ENCODE peak calls at places on chromosome 6, in seven cellular contexts. One of them, this sample, is unnamed.

GRCh38 chr6:26044140-26045045 is 42.8 kb upstream of the HFE start:
- DNase-seq in left ventricle myocardium inferior: peak; percentile 44
- DNase-seq in ovary: peak; percentile 76
- DNase-seq in breast epithelium: no peak
- DNase-seq in lung: no peak
- DNase-seq in right atrium auricular region: peak; percentile 86
- DNase-seq in transverse colon: peak; percentile 51
- DNase-seq in this sample: no peak

GRCh38 chr6:139970591-139970991 is 596.1 kb upstream of the CITED2 start:
- DNase-seq in left ventricle myocardium inferior: no peak
- DNase-seq in ovary: no peak
- DNase-seq in breast epithelium: no peak
- DNase-seq in lung: no peak
- DNase-seq in right atrium auricular region: no peak
- DNase-seq in transverse colon: no peak
- DNase-seq in this sample: no peak

GRCh38 chr6:169978615-169979161 is 227.3 kb downstream of the ERMARD start:
- DNase-seq in left ventricle myocardium inferior: no peak
- DNase-seq in ovary: no peak
- DNase-seq in breast epithelium: peak; percentile 49
- DNase-seq in lung: no peak
- DNase-seq in right atrium auricular region: no peak
- DNase-seq in transverse colon: no peak
- DNase-seq in this sample: peak; percentile 84

GRCh38 chr6:17820055-17820454 is 113.3 kb upstream of the NUP153 start:
- DNase-seq in left ventricle myocardium inferior: no peak
- DNase-seq in ovary: no peak
- DNase-seq in breast epithelium: no peak
- DNase-seq in lung: no peak
- DNase-seq in right atrium auricular region: no peak
- DNase-seq in transverse colon: no peak
- DNase-seq in this sample: no peak

GRCh38 chr6:141464490-141464889 is 668.2 kb upstream of the GJE1 start:
- DNase-seq in left ventricle myocardium inferior: no peak
- DNase-seq in ovary: no peak
- DNase-seq in breast epithelium: no peak
- DNase-seq in lung: no peak
- DNase-seq in right atrium auricular region: no peak
- DNase-seq in transverse colon: no peak
- DNase-seq in this sample: no peak

GRCh38 chr6:53986165-53986720 is 125.0 kb upstream of the MLIP start:
- DNase-seq in left ventricle myocardium inferior: peak; percentile 19
- DNase-seq in ovary: no peak
- DNase-seq in breast epithelium: no peak
- DNase-seq in lung: no peak
- DNase-seq in right atrium auricular region: no peak
- DNase-seq in transverse colon: peak; percentile 53
- DNase-seq in this sample: no peak

GRCh38 chr6:20024979-20025378 is 187.3 kb downstream of the MBOAT1 start:
- DNase-seq in left ventricle myocardium inferior: no peak
- DNase-seq in ovary: no peak
- DNase-seq in breast epithelium: no peak
- DNase-seq in lung: no peak
- DNase-seq in right atrium auricular region: no peak
- DNase-seq in transverse colon: no peak
- DNase-seq in this sample: no peak

GRCh38 chr6:37585937-37586336 is 86.2 kb upstream of the CCDC167 start:
- DNase-seq in left ventricle myocardium inferior: no peak
- DNase-seq in ovary: no peak
- DNase-seq in breast epithelium: no peak
- DNase-seq in lung: no peak
- DNase-seq in right atrium auricular region: no peak
- DNase-seq in transverse colon: no peak
- DNase-seq in this sample: no peak

GRCh38 chr6:89483111-89483720 is 50.3 kb downstream of the ANKRD6 start:
- DNase-seq in left ventricle myocardium inferior: peak; percentile 36
- DNase-seq in ovary: no peak
- DNase-seq in breast epithelium: no peak
- DNase-seq in lung: peak; percentile 34
- DNase-seq in right atrium auricular region: peak; percentile 61
- DNase-seq in transverse colon: no peak
- DNase-seq in this sample: no peak

GRCh38 chr6:32439708-32440214 is at the start of gene HLA-DRA:
- DNase-seq in left ventricle myocardium inferior: no peak
- DNase-seq in ovary: no peak
- DNase-seq in breast epithelium: no peak
- DNase-seq in lung: peak; percentile 62
- DNase-seq in right atrium auricular region: no peak
- DNase-seq in transverse colon: no peak
- DNase-seq in this sample: no peak

GRCh38 chr6:151962246-151962846 is 154.9 kb downstream of the ESR1 start:
- DNase-seq in left ventricle myocardium inferior: no peak
- DNase-seq in ovary: no peak
- DNase-seq in breast epithelium: no peak
- DNase-seq in lung: no peak
- DNase-seq in right atrium auricular region: no peak
- DNase-seq in transverse colon: no peak
- DNase-seq in this sample: no peak

GRCh38 chr6:130680118-130680517 is 147.1 kb upstream of the SMLR1 start:
- DNase-seq in left ventricle myocardium inferior: no peak
- DNase-seq in ovary: no peak
- DNase-seq in breast epithelium: no peak
- DNase-seq in lung: no peak
- DNase-seq in right atrium auricular region: no peak
- DNase-seq in transverse colon: no peak
- DNase-seq in this sample: no peak

GRCh38 chr6:4055420-4056041 is 23.4 kb downstream of the FAM217A start:
- DNase-seq in left ventricle myocardium inferior: no peak
- DNase-seq in ovary: no peak
- DNase-seq in breast epithelium: no peak
- DNase-seq in lung: no peak
- DNase-seq in right atrium auricular region: no peak
- DNase-seq in transverse colon: peak; percentile 28
- DNase-seq in this sample: no peak

GRCh38 chr6:69584536-69584912 is 212.3 kb downstream of the LMBRD1 start:
- DNase-seq in left ventricle myocardium inferior: no peak
- DNase-seq in ovary: no peak
- DNase-seq in breast epithelium: no peak
- DNase-seq in lung: no peak
- DNase-seq in right atrium auricular region: no peak
- DNase-seq in transverse colon: no peak
- DNase-seq in this sample: no peak

GRCh38 chr6:15036690-15037245 is 209.1 kb upstream of the JARID2 start:
- DNase-seq in left ventricle myocardium inferior: peak; percentile 85
- DNase-seq in ovary: no peak
- DNase-seq in breast epithelium: no peak
- DNase-seq in lung: no peak
- DNase-seq in right atrium auricular region: peak; percentile 76
- DNase-seq in transverse colon: peak; percentile 30
- DNase-seq in this sample: no peak

GRCh38 chr6:53300656-53301551 is 47.8 kb downstream of the ELOVL5 start:
- DNase-seq in left ventricle myocardium inferior: peak; percentile 24
- DNase-seq in ovary: no peak
- DNase-seq in breast epithelium: no peak
- DNase-seq in lung: peak; percentile 38
- DNase-seq in right atrium auricular region: no peak
- DNase-seq in transverse colon: no peak
- DNase-seq in this sample: no peak

GRCh38 chr6:80174931-80175572 is 68.6 kb downstream of the BCKDHB start:
- DNase-seq in left ventricle myocardium inferior: no peak
- DNase-seq in ovary: no peak
- DNase-seq in breast epithelium: no peak
- DNase-seq in lung: no peak
- DNase-seq in right atrium auricular region: no peak
- DNase-seq in transverse colon: no peak
- DNase-seq in this sample: no peak

DNA sequence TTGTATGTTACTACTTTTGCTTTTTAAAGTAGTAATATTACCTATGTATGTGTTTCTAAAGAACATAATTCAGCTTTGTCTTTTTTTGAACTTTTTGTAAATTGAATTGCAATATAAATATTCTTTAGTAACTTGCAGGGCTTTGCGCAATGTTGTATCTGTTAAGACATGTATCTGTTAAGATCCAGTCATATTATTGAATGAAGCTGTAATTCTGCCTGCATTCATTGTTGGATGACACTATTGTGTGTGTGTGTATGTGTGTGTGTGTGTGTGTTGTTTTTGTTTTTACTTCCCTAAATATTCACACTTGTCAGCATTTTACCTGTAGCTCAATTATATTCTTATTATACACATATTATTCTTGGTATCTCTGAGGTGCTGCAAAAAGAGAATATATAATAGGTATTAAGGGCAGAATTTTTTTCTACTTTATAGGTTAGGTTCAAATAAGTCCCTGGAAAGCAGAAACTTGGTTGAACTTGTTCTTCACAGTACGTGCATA is 164.0 kb downstream of the MEI4 start:
- DNase-seq in left ventricle myocardium inferior: no peak
- DNase-seq in ovary: no peak
- DNase-seq in breast epithelium: no peak
- DNase-seq in lung: no peak
- DNase-seq in right atrium auricular region: no peak
- DNase-seq in transverse colon: no peak
- DNase-seq in this sample: no peak
- H3K4me1 ChIP-seq in left ventricle myocardium inferior: no peaks in the 10 kb centered on the region
- H3K4me1 ChIP-seq in ovary: no peaks in the 10 kb centered on the region
- H3K4me1 ChIP-seq in breast epithelium: no peaks in the 10 kb centered on the region
- H3K4me1 ChIP-seq in lung: no peaks in the 10 kb centered on the region
- H3K4me1 ChIP-seq in right atrium auricular region: no peaks in the 10 kb centered on the region
- H3K4me1 ChIP-seq in transverse colon: peaks cover 3% of the 10 kb centered on the region
- H3K4me1 ChIP-seq in this sample: no peaks in the 10 kb centered on the region

GRCh38 chr6:71386215-71386614 is 97.6 kb downstream of the OGFRL1 start:
- DNase-seq in left ventricle myocardium inferior: no peak
- DNase-seq in ovary: no peak
- DNase-seq in breast epithelium: no peak
- DNase-seq in lung: no peak
- DNase-seq in right atrium auricular region: no peak
- DNase-seq in transverse colon: no peak
- DNase-seq in this sample: no peak

GRCh38 chr6:71391126-71391525 is 102.5 kb downstream of the OGFRL1 start:
- DNase-seq in left ventricle myocardium inferior: no peak
- DNase-seq in ovary: no peak
- DNase-seq in breast epithelium: no peak
- DNase-seq in lung: no peak
- DNase-seq in right atrium auricular region: no peak
- DNase-seq in transverse colon: no peak
- DNase-seq in this sample: no peak

GRCh38 chr6:71387179-71387578 is 98.6 kb downstream of the OGFRL1 start:
- DNase-seq in left ventricle myocardium inferior: no peak
- DNase-seq in ovary: no peak
- DNase-seq in breast epithelium: no peak
- DNase-seq in lung: no peak
- DNase-seq in right atrium auricular region: no peak
- DNase-seq in transverse colon: no peak
- DNase-seq in this sample: no peak

GRCh38 chr6:71388068-71388744 is 99.6 kb downstream of the OGFRL1 start:
- DNase-seq in left ventricle myocardium inferior: no peak
- DNase-seq in ovary: no peak
- DNase-seq in breast epithelium: no peak
- DNase-seq in lung: no peak
- DNase-seq in right atrium auricular region: no peak
- DNase-seq in transverse colon: no peak
- DNase-seq in this sample: no peak

GRCh38 chr6:71388846-71389543 is 100.4 kb downstream of the OGFRL1 start:
- DNase-seq in left ventricle myocardium inferior: no peak
- DNase-seq in ovary: no peak
- DNase-seq in breast epithelium: no peak
- DNase-seq in lung: no peak
- DNase-seq in right atrium auricular region: no peak
- DNase-seq in transverse colon: no peak
- DNase-seq in this sample: no peak
- H3K4me3 ChIP-seq in left ventricle myocardium inferior: no peak overlapping the region
- H3K4me3 ChIP-seq in ovary: no peak overlapping the region
- H3K4me3 ChIP-seq in breast epithelium: no peak overlapping the region
- H3K4me3 ChIP-seq in lung: no peak overlapping the region
- H3K4me3 ChIP-seq in right atrium auricular region: no peak overlapping the region
- H3K4me3 ChIP-seq in transverse colon: no peak overlapping the region
- H3K4me3 ChIP-seq in this sample: no peak overlapping the region

GRCh38 chr6:121856296-121856695 is 420.9 kb downstream of the GJA1 start:
- DNase-seq in left ventricle myocardium inferior: no peak
- DNase-seq in ovary: no peak
- DNase-seq in breast epithelium: no peak
- DNase-seq in lung: no peak
- DNase-seq in right atrium auricular region: no peak
- DNase-seq in transverse colon: no peak
- DNase-seq in this sample: no peak

GRCh38 chr6:121858976-121859375 is 423.5 kb downstream of the GJA1 start:
- DNase-seq in left ventricle myocardium inferior: no peak
- DNase-seq in ovary: no peak
- DNase-seq in breast epithelium: no peak
- DNase-seq in lung: no peak
- DNase-seq in right atrium auricular region: no peak
- DNase-seq in transverse colon: no peak
- DNase-seq in this sample: no peak

GRCh38 chr6:121857551-121857950 is 422.1 kb downstream of the GJA1 start:
- DNase-seq in left ventricle myocardium inferior: no peak
- DNase-seq in ovary: no peak
- DNase-seq in breast epithelium: no peak
- DNase-seq in lung: no peak
- DNase-seq in right atrium auricular region: no peak
- DNase-seq in transverse colon: no peak
- DNase-seq in this sample: no peak

DNA sequence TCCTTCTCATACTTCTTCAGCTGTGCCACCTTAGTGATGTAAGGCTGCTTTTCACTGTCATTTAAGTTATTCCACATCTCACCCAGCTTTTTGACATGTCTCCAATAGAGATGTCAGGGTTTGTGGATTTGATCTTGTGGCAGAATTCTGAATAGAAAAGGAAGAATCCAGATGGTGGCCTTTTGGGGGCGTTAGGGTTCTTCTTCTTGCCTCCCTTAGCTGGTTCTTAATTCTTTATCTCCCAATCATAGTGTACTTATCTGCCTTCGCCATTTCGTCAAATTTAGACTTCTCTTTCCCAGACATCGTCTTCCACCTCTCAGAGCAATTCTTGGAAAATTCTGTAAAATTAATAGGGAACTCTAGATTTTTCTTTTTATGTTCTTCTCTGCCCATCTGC is 422.9 kb downstream of the GJA1 start:
- DNase-seq in left ventricle myocardium inferior: no peak
- DNase-seq in ovary: no peak
- DNase-seq in breast epithelium: no peak
- DNase-seq in lung: no peak
- DNase-seq in right atrium auricular region: no peak
- DNase-seq in transverse colon: no peak
- DNase-seq in this sample: no peak
- TF ChIP-seq CTCF in left ventricle myocardium inferior: no peak
- TF ChIP-seq CTCF in ovary: no peak
- TF ChIP-seq CTCF in breast epithelium: no peak
- TF ChIP-seq CTCF in lung: no peak
- TF ChIP-seq CTCF in right atrium auricular region: no peak
- TF ChIP-seq CTCF in transverse colon: no peak
- TF ChIP-seq CTCF in this sample: no peak

DNA sequence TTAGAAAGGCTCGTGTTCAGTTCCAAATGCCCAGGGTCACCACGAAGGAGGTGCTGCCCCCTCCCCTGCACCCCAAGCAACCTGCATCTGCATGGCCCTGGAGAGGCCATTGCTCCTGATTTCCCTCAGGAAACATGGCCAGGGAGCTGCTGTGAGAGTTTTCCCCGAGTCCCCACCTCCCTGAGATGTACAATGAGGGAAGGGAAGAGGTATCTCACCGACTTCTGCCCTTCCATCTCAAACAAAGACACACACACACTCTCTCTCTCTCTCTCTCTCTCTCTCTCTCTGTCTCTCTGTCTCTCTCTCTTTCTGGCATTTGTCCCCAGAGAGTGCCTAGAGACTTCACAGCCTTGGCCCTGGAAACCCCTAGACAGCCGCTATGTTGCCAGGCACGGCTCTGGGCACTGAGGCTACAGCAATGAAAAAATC is 120.4 kb downstream of the MRPL14 start:
- DNase-seq in left ventricle myocardium inferior: no peak
- DNase-seq in ovary: no peak
- DNase-seq in breast epithelium: no peak
- DNase-seq in lung: no peak
- DNase-seq in right atrium auricular region: no peak
- DNase-seq in transverse colon: no peak
- DNase-seq in this sample: no peak
- H3K4me1 ChIP-seq in left ventricle myocardium inferior: peaks cover 68% of the 10 kb centered on the region
- H3K4me1 ChIP-seq in ovary: peaks cover 2% of the 10 kb centered on the region
- H3K4me1 ChIP-seq in breast epithelium: no peaks in the 10 kb centered on the region
- H3K4me1 ChIP-seq in lung: peaks cover 18% of the 10 kb centered on the region
- H3K4me1 ChIP-seq in right atrium auricular region: no peaks in the 10 kb centered on the region
- H3K4me1 ChIP-seq in transverse colon: peaks cover 13% of the 10 kb centered on the region
- H3K4me1 ChIP-seq in this sample: peaks cover 18% of the 10 kb centered on the region

This sample was measured in RWPE2.